ENCODE peak calls at places on chromosome 1, in nine cellular contexts. D, R, S, J, X, A, Q, U and Z are unnamed samples.

GRCh38 chr1:79741720-79742421 is 735.3 kb upstream of the ADGRL4 start:
- DNase-seq in D (no peak), R (no peak), S (no peak), J (no peak), X (no peak), A (no peak), Q (no peak), U (no peak), Z (no peak)

GRCh38 chr1:18956189-18957135 is at the start of gene IFFO2:
- DNase-seq in D (peak; percentile 95), R (peak; percentile 89), S (peak; percentile 97), J (peak; percentile 96), X (peak; percentile 87), A (peak; percentile 98), Q (peak; percentile 98), U (peak; percentile 88), Z (peak; percentile 92)

GRCh38 chr1:152325111-152325510 is at the start of gene FLG:
- DNase-seq in D (no peak), R (no peak), S (no peak), J (no peak), X (no peak), A (no peak), Q (no peak), U (no peak), Z (no peak)

GRCh38 chr1:159577446-159577845 is 10.2 kb upstream of the APCS start:
- DNase-seq in D (no peak), R (no peak), S (no peak), J (no peak), X (no peak), A (no peak), Q (no peak), U (no peak), Z (no peak)

GRCh38 chr1:32334864-32335618 is 992 bp downstream of the MARCKSL1 start:
- DNase-seq in D (peak; percentile 49), R (no peak), S (peak; percentile 72), J (peak; percentile 53), X (peak; percentile 26), A (peak; percentile 71), Q (peak; percentile 72), U (peak; percentile 26), Z (no peak)

GRCh38 chr1:230752407-230752806 is 5.2 kb downstream of the CAPN9 start:
- DNase-seq in D (no peak), R (no peak), S (no peak), J (no peak), X (no peak), A (peak; percentile 80), Q (no peak), U (no peak), Z (no peak)

GRCh38 chr1:229101011-229101410 is 169.9 kb upstream of the RAB4A start:
- DNase-seq in D (no peak), R (no peak), S (no peak), J (no peak), X (no peak), A (no peak), Q (no peak), U (no peak), Z (no peak)

GRCh38 chr1:234065794-234066447 is 161.4 kb downstream of the SLC35F3 start:
- DNase-seq in D (peak; percentile 67), R (peak; percentile 67), S (peak; percentile 82), J (peak; percentile 67), X (peak; percentile 76), A (peak; percentile 88), Q (peak; percentile 32), U (peak; percentile 50), Z (peak; percentile 65)

GRCh38 chr1:185646202-185646683 is 87.9 kb upstream of the HMCN1 start:
- DNase-seq in D (peak; percentile 99), R (peak; percentile 99), S (peak; percentile 97), J (peak; percentile 98), X (peak; percentile 96), A (no peak), Q (no peak), U (peak; percentile 98), Z (peak; percentile 98)
- H3K4me3 ChIP-seq in D (peak overlapping the region; percentile 31), R (no peak overlapping the region), S (peak overlapping the region; percentile 50), J (no peak overlapping the region), X (peak overlapping the region; percentile 14), A (peak overlapping the region; percentile 5), Q (no peak overlapping the region), U (peak overlapping the region; percentile 14), Z (no peak overlapping the region)

DNA sequence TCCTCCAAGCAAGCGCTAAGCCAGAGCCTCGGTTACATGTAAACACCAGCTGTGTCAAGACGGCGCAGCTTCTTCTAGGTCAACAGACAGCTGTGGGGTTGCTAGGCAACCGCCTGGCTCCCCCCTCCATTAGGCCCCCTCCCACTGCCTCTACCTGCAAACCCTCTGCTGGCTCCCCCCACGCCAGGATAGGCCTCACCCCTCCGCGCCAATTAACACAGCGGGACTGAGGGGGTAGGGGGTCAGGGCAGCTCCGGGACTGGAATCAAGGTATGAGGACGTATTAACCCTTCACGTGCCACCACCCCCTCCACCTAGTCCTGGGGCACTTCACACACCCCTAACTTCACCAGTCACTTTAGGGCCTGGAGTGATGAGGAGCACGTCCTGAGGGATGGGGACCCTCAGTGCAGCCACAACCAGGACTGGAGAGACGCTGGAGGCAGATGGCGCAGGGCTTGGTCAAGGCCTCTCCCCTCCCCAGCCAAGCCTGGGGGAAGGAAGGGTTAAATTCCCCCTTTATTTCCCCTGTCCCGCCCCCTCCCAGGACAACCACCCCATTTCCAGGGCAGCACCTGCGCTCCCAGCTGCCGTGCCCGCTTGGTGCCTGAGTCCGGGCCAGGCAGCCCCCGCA is 37.4 kb upstream of the WASF2 start:
- DNase-seq in D (no peak), R (no peak), S (no peak), J (peak; percentile 62), X (peak; percentile 50), A (peak; percentile 66), Q (peak; percentile 77), U (no peak), Z (peak; percentile 57)
- H3K4me3 ChIP-seq in D (no peak overlapping the region), R (no peak overlapping the region), S (peak overlapping the region; percentile 35), J (no peak overlapping the region), X (no peak overlapping the region), A (peak overlapping the region; percentile 60), Q (peak overlapping the region; percentile 35), U (no peak overlapping the region), Z (no peak overlapping the region)

DNA sequence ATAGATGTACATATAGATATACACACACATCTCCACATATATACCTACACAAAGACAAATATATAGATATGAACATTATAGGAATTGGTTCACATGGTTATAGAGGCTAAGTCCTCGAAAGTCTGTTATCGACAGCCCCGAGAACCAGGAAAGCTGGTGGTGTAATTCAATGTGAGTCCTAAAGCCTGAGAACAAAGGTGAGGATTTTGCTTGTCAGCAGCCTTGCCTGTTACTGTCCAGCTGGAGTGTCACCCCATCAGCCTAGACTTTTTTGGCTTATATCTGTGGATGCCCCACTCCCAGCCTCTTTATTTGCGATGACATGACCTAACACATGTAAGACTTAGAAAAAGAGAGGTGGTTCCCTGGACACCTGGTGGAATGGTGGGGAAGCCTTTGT is 97.0 kb downstream of the GIPC2 start:
- DNase-seq in D (no peak), R (no peak), S (no peak), J (no peak), X (no peak), A (no peak), Q (no peak), U (no peak), Z (no peak)
- H3K4me3 ChIP-seq in D (no peak overlapping the region), R (no peak overlapping the region), S (no peak overlapping the region), J (no peak overlapping the region), X (no peak overlapping the region), A (peak overlapping the region; percentile 42), Q (peak overlapping the region; percentile 40), U (no peak overlapping the region), Z (no peak overlapping the region)

GRCh38 chr1:53938136-53938830 is 7.2 kb downstream of the IFT25 start:
- DNase-seq in D (no peak), R (no peak), S (peak; percentile 45), J (no peak), X (no peak), A (no peak), Q (no peak), U (no peak), Z (peak; percentile 73)
- H3K4me3 ChIP-seq in D (no peak overlapping the region), R (no peak overlapping the region), S (no peak overlapping the region), J (no peak overlapping the region), X (no peak overlapping the region), A (no peak overlapping the region), Q (no peak overlapping the region), U (no peak overlapping the region), Z (no peak overlapping the region)

GRCh38 chr1:28104866-28105467 is 16.6 kb upstream of the EYA3 start:
- DNase-seq in D (peak; percentile 61), R (peak; percentile 74), S (peak; percentile 81), J (peak; percentile 48), X (peak; percentile 67), A (peak; percentile 54), Q (no peak), U (peak; percentile 62), Z (peak; percentile 60)
- H3K4me3 ChIP-seq in D (peak overlapping the region; percentile 15), R (peak overlapping the region; percentile 6), S (peak overlapping the region; percentile 67), J (no peak overlapping the region), X (no peak overlapping the region), A (peak overlapping the region; percentile 34), Q (no peak overlapping the region), U (peak overlapping the region; percentile 41), Z (peak overlapping the region; percentile 4)

GRCh38 chr1:180040034-180040433 is 85.4 kb downstream of the CEP350 start:
- DNase-seq in D (peak; percentile 70), R (peak; percentile 14), S (peak; percentile 93), J (peak; percentile 53), X (peak; percentile 34), A (no peak), Q (no peak), U (peak; percentile 65), Z (peak; percentile 63)

GRCh38 chr1:180041587-180041986 is 87.0 kb downstream of the CEP350 start:
- DNase-seq in D (no peak), R (no peak), S (no peak), J (no peak), X (no peak), A (no peak), Q (no peak), U (no peak), Z (no peak)

GRCh38 chr1:180042994-180043622 is 88.5 kb downstream of the CEP350 start:
- DNase-seq in D (peak; percentile 66), R (peak; percentile 42), S (peak; percentile 77), J (peak; percentile 59), X (no peak), A (no peak), Q (no peak), U (peak; percentile 51), Z (peak; percentile 42)

GRCh38 chr1:180046674-180047073 is 92.1 kb downstream of the CEP350 start:
- DNase-seq in D (no peak), R (no peak), S (no peak), J (no peak), X (no peak), A (no peak), Q (no peak), U (no peak), Z (no peak)

GRCh38 chr1:180043785-180044184 is 89.2 kb downstream of the CEP350 start:
- DNase-seq in D (no peak), R (no peak), S (no peak), J (no peak), X (no peak), A (no peak), Q (no peak), U (no peak), Z (no peak)
- H3K4me3 ChIP-seq in D (no peak overlapping the region), R (no peak overlapping the region), S (no peak overlapping the region), J (no peak overlapping the region), X (no peak overlapping the region), A (no peak overlapping the region), Q (no peak overlapping the region), U (no peak overlapping the region), Z (no peak overlapping the region)